ENCODE peak calls at places on chromosomes 3 and 15, in five cellular contexts. Y is T-helper 9 cell, Q is naive B cell, W is cardiac fibroblast, B is COR-L47. P is an unnamed sample.

GRCh38 chr3:182248349-182248880 is 536.7 kb downstream of the SOX2 start:
- DNase-seq in Y (no peak), Q (no peak), W (no peak), B (peak; percentile 32), P (no peak)

GRCh38 chr3:59326246-59327024 is 276.6 kb upstream of the CFAP20DC start:
- DNase-seq in Y (no peak), Q (no peak), W (no peak), B (no peak), P (no peak)

GRCh38 chr3:37967252-37967881 is 23.2 kb upstream of the VILL start:
- DNase-seq in Y (peak; percentile 37), Q (peak; percentile 20), W (peak; percentile 82), B (peak; percentile 4), P (no peak)

GRCh38 chr3:33388374-33389100 is 51.7 kb downstream of the UBP1 start:
- DNase-seq in Y (no peak), Q (no peak), W (no peak), B (no peak), P (no peak)

GRCh38 chr3:195094211-195094921 is 176.6 kb downstream of the XXYLT1 start:
- DNase-seq in Y (no peak), Q (peak; percentile 84), W (no peak), B (no peak), P (no peak)

GRCh38 chr15:23447107-23447500 is at the start of gene GOLGA6L2:
- DNase-seq in Y (no peak), Q (no peak), W (no peak), B (no peak), P (no peak)

GRCh38 chr3:191792580-191792979 is 331.6 kb downstream of the PYDC2 start:
- DNase-seq in Y (no peak), Q (no peak), W (no peak), B (no peak), P (no peak)

GRCh38 chr3:129824926-129825541 is 68.5 kb downstream of the TMCC1 start:
- DNase-seq in Y (peak; percentile 22), Q (peak; percentile 51), W (peak; percentile 67), B (peak; percentile 69), P (no peak)

GRCh38 chr15:70275461-70276138 is 177.9 kb upstream of the TLE3 start:
- DNase-seq in Y (no peak), Q (no peak), W (no peak), B (no peak), P (no peak)

GRCh38 chr15:50181983-50182232 is at the start of gene SLC27A2:
- DNase-seq in Y (peak; percentile 19), Q (no peak), W (peak; percentile 2), B (peak; percentile 69), P (no peak)

GRCh38 chr15:27268923-27269322 is 297.9 kb downstream of the GABRG3 start:
- DNase-seq in Y (no peak), Q (no peak), W (no peak), B (no peak), P (no peak)

GRCh38 chr15:65914981-65915925 is 46.0 kb downstream of the RAB11A start:
- DNase-seq in Y (no peak), Q (no peak), W (no peak), B (no peak), P (no peak)

GRCh38 chr3:60316121-60316783 is 935.0 kb downstream of the FHIT start:
- DNase-seq in Y (no peak), Q (no peak), W (peak; percentile 81), B (no peak), P (no peak)

GRCh38 chr3:31840252-31840651 is 140.8 kb downstream of the OSBPL10 start:
- DNase-seq in Y (no peak), Q (no peak), W (no peak), B (no peak), P (no peak)

GRCh38 chr3:108897883-108898282 is 55.8 kb downstream of the GUCA1C start:
- DNase-seq in Y (no peak), Q (no peak), W (no peak), B (no peak), P (no peak)

GRCh38 chr3:29922990-29923746 is 642.3 kb downstream of the RBMS3 start:
- DNase-seq in Y (no peak), Q (no peak), W (peak; percentile 91), B (no peak), P (peak; percentile 82)

GRCh38 chr3:188605960-188606359 is 452.0 kb downstream of the LPP start:
- DNase-seq in Y (no peak), Q (no peak), W (no peak), B (no peak), P (no peak)

GRCh38 chr3:135905058-135905724 is 60.3 kb upstream of the PPP2R3A start:
- DNase-seq in Y (no peak), Q (no peak), W (peak; percentile 23), B (no peak), P (no peak)

GRCh38 chr3:131535596-131535995 is 32.8 kb upstream of the MRPL3 start:
- DNase-seq in Y (no peak), Q (no peak), W (no peak), B (no peak), P (no peak)

GRCh38 chr3:121722346-121722745 is 27.2 kb downstream of the GOLGB1 start:
- DNase-seq in Y (no peak), Q (no peak), W (peak; percentile 54), B (no peak), P (no peak)

GRCh38 chr3:61420136-61420759 is 141.1 kb upstream of the PTPRG start:
- DNase-seq in Y (no peak), Q (no peak), W (no peak), B (no peak), P (no peak)